ENCODE peak calls at places on chromosomes 12 and 14, in eight cellular contexts. D is cardiac muscle cell; J is neural crest cell; V is epithelial cell of esophagus; Z is GM13977; G is CD4-positive, alpha-beta T cell; A is HFFc6; E is fibroblast of pulmonary artery. R is an unnamed sample.
A peak's percentile ranks its signal among the peaks of the same experiment; 100 is the strongest.

GRCh38 chr14:92677955-92678354 is 70.5 kb downstream of the LGMN start:
- DNase-seq in A (no peak), G (no peak), V (no peak), Z (no peak), J (no peak), D (no peak), E (no peak), R (no peak)

GRCh38 chr14:102575479-102576428 is 16.7 kb upstream of the RCOR1 start:
- DNase-seq in A (no peak), D (no peak), E (no peak), Z (no peak), V (no peak), G (no peak), J (no peak), R (no peak)

GRCh38 chr12:130776857-130777339 is 60.8 kb upstream of the RIMBP2 start:
- DNase-seq in A (no peak), E (no peak), V (no peak), G (no peak), Z (no peak), J (no peak), D (no peak), R (no peak)

GRCh38 chr14:78403278-78403815 is 233.2 kb downstream of the NRXN3 start:
- DNase-seq in G (no peak), D (no peak), A (no peak), E (peak; percentile 11), Z (peak; percentile 25), J (no peak), V (peak; percentile 4), R (no peak)

GRCh38 chr12:19700969-19701368 is 261.7 kb downstream of the AEBP2 start:
- DNase-seq in A (no peak), V (no peak), Z (no peak), E (no peak), D (no peak), G (no peak), J (no peak), R (no peak)

GRCh38 chr12:177980-178714 is 35.8 kb downstream of the SLC6A12 start:
- DNase-seq in A (no peak), V (no peak), E (no peak), Z (no peak), D (no peak), G (no peak), J (no peak), R (no peak)

GRCh38 chr14:81169711-81170103 is 51.1 kb downstream of the GTF2A1 start:
- DNase-seq in E (no peak), V (no peak), D (peak; percentile 3), G (peak; percentile 12), J (no peak), Z (no peak), A (no peak), R (peak; percentile 56)

GRCh38 chr12:120055639-120056038 is 60.9 kb downstream of the RAB35 start:
- DNase-seq in V (peak; percentile 82), Z (no peak), J (no peak), D (no peak), G (no peak), A (no peak), E (no peak), R (no peak)

GRCh38 chr12:49098035-49098451 is 3.4 kb upstream of the DHH start:
- DNase-seq in V (peak; percentile 47), E (peak; percentile 63), G (peak; percentile 58), Z (peak; percentile 76), D (peak; percentile 69), A (peak; percentile 19), J (peak; percentile 78), R (no peak)

GRCh38 chr12:94792690-94793089 is 142.3 kb upstream of the TMCC3 start:
- DNase-seq in E (peak; percentile 62), G (no peak), J (no peak), V (no peak), Z (no peak), A (no peak), D (no peak), R (peak; percentile 53)

GRCh38 chr12:111673503-111673902 is 12.3 kb downstream of the BRAP start:
- DNase-seq in E (peak; percentile 59), D (peak; percentile 54), V (peak; percentile 35), G (no peak), J (no peak), A (peak; percentile 27), Z (no peak), R (no peak)

GRCh38 chr14:62017651-62018230 is 255.5 kb downstream of the SNAPC1 start:
- DNase-seq in G (no peak), E (no peak), J (no peak), A (no peak), V (peak; percentile 31), D (no peak), Z (no peak), R (no peak)

GRCh38 chr12:101671157-101671791 is 26.2 kb upstream of the CHPT1 start:
- DNase-seq in V (no peak), Z (peak; percentile 12), E (no peak), A (no peak), D (no peak), J (no peak), G (peak; percentile 1), R (peak; percentile 57)

GRCh38 chr12:3897400-3897910 is 24.3 kb upstream of the PARP11 start:
- DNase-seq in G (no peak), J (no peak), Z (no peak), E (no peak), V (no peak), D (no peak), A (no peak), R (no peak)

GRCh38 chr12:53049582-53050318 is at the start of gene TNS2:
- DNase-seq in D (peak; percentile 35), G (no peak), J (no peak), Z (no peak), V (peak; percentile 39), A (no peak), E (peak; percentile 81), R (no peak)

GRCh38 chr12:53047221-53048032 is 2.4 kb upstream of the TNS2 start:
- DNase-seq in G (peak; percentile 63), D (peak; percentile 82), Z (peak; percentile 94), J (peak; percentile 65), A (peak; percentile 56), E (peak; percentile 80), V (peak; percentile 51), R (no peak)

GRCh38 chr12:53048780-53049401 is 974 bp upstream of the TNS2 start:
- DNase-seq in G (no peak), Z (no peak), A (peak; percentile 43), E (peak; percentile 85), J (no peak), V (no peak), D (peak; percentile 84), R (no peak)

GRCh38 chr12:53046655-53047220 is 3.1 kb upstream of the TNS2 start:
- DNase-seq in E (peak; percentile 89), Z (no peak), A (peak; percentile 85), D (peak; percentile 78), V (peak; percentile 59), G (peak; percentile 31), J (peak; percentile 53), R (peak; percentile 50)

DNA sequence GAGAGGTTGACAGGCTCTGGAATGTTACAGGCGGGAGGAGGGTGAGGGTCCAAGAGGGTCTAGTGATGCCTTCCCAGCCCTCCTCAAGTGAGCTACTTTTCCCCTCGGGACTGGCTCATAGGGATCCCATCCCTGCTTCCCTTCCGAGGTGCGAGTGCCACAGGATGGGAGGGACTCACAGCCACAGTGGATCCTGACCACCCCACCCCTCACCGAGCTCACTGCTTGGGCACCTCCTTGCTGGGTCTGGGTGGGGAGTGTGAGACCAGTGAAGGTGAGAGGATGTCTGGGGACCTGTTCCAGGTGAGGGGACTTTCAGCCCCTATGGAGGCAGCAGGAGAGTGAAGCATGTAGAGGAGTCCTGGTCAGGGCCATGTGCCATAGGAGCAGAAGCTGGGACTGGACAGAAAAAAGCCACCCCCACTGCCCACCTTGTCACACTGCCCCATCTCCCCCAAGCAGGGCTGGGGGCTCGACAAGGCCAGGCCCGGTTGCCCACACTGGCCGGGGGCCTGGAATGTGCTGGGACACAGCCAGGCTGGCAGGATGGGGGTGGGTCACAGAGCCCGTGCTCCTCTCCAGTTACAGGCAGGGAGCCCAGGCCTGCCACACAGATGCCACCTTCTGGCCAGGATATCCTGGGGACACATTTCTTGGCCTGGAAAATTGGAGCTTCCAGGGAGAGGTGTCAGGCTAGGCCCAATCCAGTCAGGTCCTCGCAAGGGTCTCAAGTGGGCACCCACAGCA is 1.7 kb upstream of the TNS2 start:
- DNase-seq in J (no peak), Z (no peak), D (no peak), G (no peak), V (peak; percentile 19), E (no peak), A (no peak), R (no peak)
- TF ChIP-seq CTCF in J (no peak), Z (no peak), D (no peak), G (no peak), V (peak; percentile 32), E (peak; percentile 0), A (peak; percentile 49), R (no peak)

GRCh38 chr14:52018252-52018651 is 28.9 kb downstream of the RTRAF start:
- DNase-seq in D (peak; percentile 37), G (no peak), E (no peak), Z (no peak), V (peak; percentile 58), A (peak; percentile 39), J (no peak), R (no peak)

GRCh38 chr14:52013984-52014600 is 24.7 kb downstream of the RTRAF start:
- DNase-seq in E (no peak), A (no peak), J (peak; percentile 54), V (no peak), Z (no peak), G (no peak), D (peak; percentile 48), R (no peak)

GRCh38 chr14:52012635-52013034 is 23.3 kb downstream of the RTRAF start:
- DNase-seq in E (peak; percentile 80), A (no peak), G (no peak), V (no peak), Z (no peak), D (no peak), J (no peak), R (no peak)

GRCh38 chr14:52014601-52015267 is 25.4 kb downstream of the RTRAF start:
- DNase-seq in E (no peak), J (peak; percentile 29), D (peak; percentile 84), V (no peak), G (no peak), Z (no peak), A (no peak), R (no peak)

GRCh38 chr14:52015411-52016030 is 26.2 kb downstream of the RTRAF start:
- DNase-seq in E (no peak), V (peak; percentile 29), J (peak; percentile 19), Z (no peak), D (peak; percentile 61), A (no peak), G (no peak), R (no peak)
- TF ChIP-seq CTCF in E (peak; percentile 57), V (peak; percentile 46), J (peak; percentile 42), Z (peak; percentile 7), D (peak; percentile 57), A (peak; percentile 71), G (no peak), R (peak; percentile 20)

GRCh38 chr12:43312991-43313505 is 239.0 kb downstream of the ADAMTS20 start:
- DNase-seq in V (no peak), Z (no peak), A (no peak), E (no peak), G (no peak), D (no peak), J (no peak), R (no peak)
- TF ChIP-seq CTCF in V (no peak), Z (no peak), A (no peak), E (no peak), G (no peak), D (no peak), J (no peak), R (no peak)

DNA sequence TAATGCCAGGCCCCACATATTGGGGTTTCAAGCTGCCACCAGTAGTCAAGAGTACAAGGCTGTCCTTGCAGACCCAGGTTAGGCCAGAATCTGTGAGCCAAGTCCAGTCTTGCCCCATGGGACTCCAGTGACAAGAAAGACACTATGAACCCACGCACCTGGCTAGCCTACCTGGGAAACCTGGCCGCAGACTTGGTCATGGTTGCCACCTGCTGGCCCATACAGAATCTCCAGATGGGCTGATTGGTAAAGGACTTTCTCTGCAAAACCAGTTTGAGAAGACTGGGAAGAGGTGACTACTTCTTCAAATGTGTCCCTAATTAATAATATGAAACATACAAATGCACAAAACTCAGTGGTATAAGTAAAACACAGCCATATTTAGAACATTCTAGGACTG is 398.4 kb upstream of the FLRT2 start:
- DNase-seq in G (no peak), A (no peak), V (peak; percentile 70), E (no peak), J (no peak), Z (no peak), D (no peak), R (no peak)
- TF ChIP-seq CTCF in G (no peak), A (no peak), V (peak; percentile 73), E (no peak), J (no peak), Z (no peak), D (no peak), R (no peak)

R was measured in CD14-positive monocyte.